ENCODE peak calls at places on chromosomes 7 and 10, in seven cellular contexts. P is GM13977, N is PC-9, Z is mammary epithelial cell, W is left lung, E is cardiac muscle cell, Y is bronchial epithelial cell. G is an unnamed sample.

GRCh38 chr10:102003541-102003940 is 52.4 kb downstream of the ARMH3 start:
- DNase-seq in P (no peak), N (no peak), Z (peak; percentile 38), W (no peak), E (no peak), Y (peak; percentile 65), G (no peak)

GRCh38 chr7:137096607-137097006 is 228.2 kb downstream of the CHRM2 start:
- DNase-seq in P (no peak), N (no peak), Z (no peak), W (no peak), E (no peak), Y (no peak), G (no peak)

GRCh38 chr10:115727114-115727513 is 545.9 kb downstream of the GFRA1 start:
- DNase-seq in P (no peak), N (no peak), Z (no peak), W (no peak), E (no peak), Y (no peak), G (no peak)

GRCh38 chr10:71627230-71627939 is 92.2 kb downstream of the C10orf105 start:
- DNase-seq in P (no peak), N (no peak), Z (no peak), W (peak; percentile 37), E (no peak), Y (no peak), G (no peak)

GRCh38 chr10:133379152-133379800 is at the start of gene PAOX:
- DNase-seq in P (peak; percentile 91), N (peak; percentile 55), Z (peak; percentile 84), W (peak; percentile 92), E (peak; percentile 87), Y (peak; percentile 55), G (peak; percentile 56)

GRCh38 chr7:131226116-131226562 is 101.5 kb upstream of the MKLN1 start:
- DNase-seq in P (no peak), N (no peak), Z (no peak), W (no peak), E (no peak), Y (no peak), G (no peak)

GRCh38 chr10:78802866-78803265 is 265.9 kb upstream of the ZMIZ1 start:
- DNase-seq in P (no peak), N (peak; percentile 39), Z (no peak), W (no peak), E (no peak), Y (peak; percentile 56), G (no peak)

GRCh38 chr10:123637326-123637880 is 28.8 kb upstream of the GPR26 start:
- DNase-seq in P (no peak), N (no peak), Z (peak; percentile 46), W (no peak), E (no peak), Y (peak; percentile 47), G (no peak)

GRCh38 chr7:159099217-159099655 is 45.4 kb downstream of the VIPR2 start:
- DNase-seq in P (no peak), N (no peak), Z (no peak), W (no peak), E (no peak), Y (no peak), G (no peak)

DNA sequence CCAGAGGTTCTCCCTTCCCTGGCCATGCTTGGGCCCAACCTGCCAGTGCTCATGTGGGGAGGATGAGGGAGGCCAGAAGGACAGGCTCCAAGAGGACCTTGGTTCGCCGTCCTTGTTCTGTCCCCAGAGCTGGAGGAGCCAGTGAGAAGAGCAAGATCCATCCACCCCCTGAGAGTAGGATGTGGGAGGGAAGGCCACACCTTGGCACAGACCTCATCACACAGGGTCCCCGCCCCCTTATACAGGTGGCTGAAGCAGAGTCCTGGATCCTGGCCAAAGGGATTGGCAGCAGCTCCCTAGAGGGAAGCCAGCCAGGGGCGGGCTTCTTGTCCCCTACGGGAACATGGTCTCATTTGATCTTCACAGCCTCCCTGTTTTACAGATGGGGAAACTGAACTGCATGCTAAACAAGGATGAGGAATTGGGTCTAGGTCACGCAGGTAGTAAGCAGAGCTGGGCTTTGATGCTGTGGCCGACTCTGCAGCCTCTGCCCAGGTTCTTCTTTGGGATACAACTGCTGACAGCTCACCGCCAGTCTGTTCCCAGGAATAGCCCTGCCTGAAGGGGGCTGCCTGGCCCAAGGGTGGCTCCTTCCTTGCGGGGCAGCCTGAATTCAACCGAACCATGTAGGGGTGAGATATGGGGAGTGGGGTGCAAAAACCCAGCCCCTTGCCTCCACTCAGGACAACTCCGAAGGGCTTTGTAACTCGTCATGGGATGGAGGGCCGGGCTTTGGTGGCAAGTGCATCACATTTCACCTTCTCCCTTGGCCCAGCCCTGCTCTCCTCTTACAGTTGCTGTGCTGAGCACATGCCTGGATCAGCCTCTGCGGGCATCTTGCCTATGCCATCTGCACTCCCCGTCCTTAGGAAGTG is 62.2 kb upstream of the KDM7A start:
- DNase-seq in P (no peak), N (no peak), Z (no peak), W (no peak), E (no peak), Y (peak; percentile 10), G (no peak)
- TF ChIP-seq CTCF in P (no peak), N (no peak), Z (no peak), W (no peak), E (no peak), Y (no peak), G (no peak)

DNA sequence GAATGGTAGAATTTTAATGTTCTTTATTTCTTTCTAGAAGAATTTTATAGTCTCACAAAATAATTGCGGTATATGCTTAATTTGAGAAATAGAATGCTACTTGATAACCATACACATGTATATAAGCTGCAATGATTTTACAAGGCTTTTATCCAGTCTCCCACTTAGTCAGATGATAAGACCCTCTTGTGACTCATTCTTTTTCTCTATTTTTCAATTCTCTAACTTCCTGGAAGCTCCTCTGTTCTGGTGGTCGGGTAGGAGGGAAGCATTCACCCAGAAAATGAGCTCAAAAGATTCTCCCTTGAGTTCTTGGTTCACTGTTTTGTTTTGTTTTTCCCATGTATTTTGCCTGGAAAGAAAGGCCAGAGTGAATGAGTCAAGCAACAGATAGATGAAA is 546.6 kb downstream of the INHBA start:
- DNase-seq in P (no peak), N (no peak), Z (peak; percentile 21), W (no peak), E (no peak), Y (peak; percentile 38), G (no peak)
- TF ChIP-seq CTCF in P (no peak), N (no peak), Z (no peak), W (no peak), E (no peak), Y (no peak), G (no peak)

GRCh38 chr10:30241422-30242110 is 107.5 kb downstream of the MTPAP start:
- DNase-seq in P (peak; percentile 14), N (no peak), Z (no peak), W (no peak), E (no peak), Y (no peak), G (no peak)
- TF ChIP-seq CTCF in P (no peak), N (no peak), Z (no peak), W (no peak), E (no peak), Y (no peak), G (no peak)

GRCh38 chr10:91474009-91474408 is 63.9 kb downstream of the HECTD2 start:
- DNase-seq in P (no peak), N (no peak), Z (no peak), W (no peak), E (no peak), Y (no peak), G (no peak)

GRCh38 chr10:91472911-91473310 is 62.8 kb downstream of the HECTD2 start:
- DNase-seq in P (no peak), N (no peak), Z (no peak), W (no peak), E (no peak), Y (no peak), G (no peak)

GRCh38 chr10:91467114-91467513 is 57.0 kb downstream of the HECTD2 start:
- DNase-seq in P (no peak), N (no peak), Z (no peak), W (no peak), E (no peak), Y (no peak), G (no peak)

GRCh38 chr10:91477236-91477635 is 67.1 kb downstream of the HECTD2 start:
- DNase-seq in P (no peak), N (no peak), Z (no peak), W (no peak), E (no peak), Y (no peak), G (no peak)

GRCh38 chr10:91471602-91472001 is 61.5 kb downstream of the HECTD2 start:
- DNase-seq in P (no peak), N (no peak), Z (no peak), W (no peak), E (no peak), Y (no peak), G (no peak)
- TF ChIP-seq CTCF in P (no peak), N (no peak), Z (no peak), W (no peak), E (no peak), Y (no peak), G (no peak)